ENCODE peak calls at places on chromosomes 12 and 14, in seven cellular contexts. One of them, this sample, is unnamed.

GRCh38 chr14:61444215-61444768 is 122.9 kb downstream of the PRKCH start:
- DNase-seq in A549: no peak
- DNase-seq in ovary: no peak
- DNase-seq in colonic mucosa: peak
- DNase-seq in psoas muscle: no peak
- DNase-seq in GM23248: no peak
- DNase-seq in PC-9: no peak
- DNase-seq in this sample: no peak

GRCh38 chr14:54548491-54548890 is 18.4 kb upstream of the SAMD4A start:
- DNase-seq in PC-9: no peak
- DNase-seq in psoas muscle: no peak
- DNase-seq in A549: no peak
- DNase-seq in ovary: no peak
- DNase-seq in colonic mucosa: no peak
- DNase-seq in GM23248: no peak
- DNase-seq in this sample: no peak

GRCh38 chr14:71206766-71207371 is 299.6 kb downstream of the PCNX1 start:
- DNase-seq in GM23248: peak
- DNase-seq in A549: peak
- DNase-seq in ovary: no peak
- DNase-seq in colonic mucosa: no peak
- DNase-seq in PC-9: peak
- DNase-seq in psoas muscle: no peak
- DNase-seq in this sample: no peak

GRCh38 chr12:118682656-118683055 is 298.7 kb upstream of the SRRM4 start:
- DNase-seq in psoas muscle: no peak
- DNase-seq in PC-9: no peak
- DNase-seq in ovary: no peak
- DNase-seq in colonic mucosa: no peak
- DNase-seq in GM23248: no peak
- DNase-seq in A549: no peak
- DNase-seq in this sample: no peak

GRCh38 chr12:76310110-76310509 is 38.1 kb downstream of the BBS10 start:
- DNase-seq in A549: peak
- DNase-seq in GM23248: peak
- DNase-seq in colonic mucosa: no peak
- DNase-seq in PC-9: peak
- DNase-seq in psoas muscle: no peak
- DNase-seq in ovary: no peak
- DNase-seq in this sample: peak

GRCh38 chr12:49917788-49918173 is 14.1 kb upstream of the FAIM2 start:
- DNase-seq in psoas muscle: no peak
- DNase-seq in A549: no peak
- DNase-seq in colonic mucosa: no peak
- DNase-seq in GM23248: no peak
- DNase-seq in ovary: no peak
- DNase-seq in PC-9: no peak
- DNase-seq in this sample: no peak

GRCh38 chr12:21483531-21483930 is 17.9 kb downstream of the RECQL start:
- DNase-seq in colonic mucosa: no peak
- DNase-seq in PC-9: no peak
- DNase-seq in A549: no peak
- DNase-seq in GM23248: no peak
- DNase-seq in psoas muscle: no peak
- DNase-seq in ovary: no peak
- DNase-seq in this sample: no peak

GRCh38 chr14:94614802-94615201 is 2.6 kb downstream of the SERPINA3 start:
- DNase-seq in psoas muscle: no peak
- DNase-seq in colonic mucosa: no peak
- DNase-seq in PC-9: no peak
- DNase-seq in GM23248: no peak
- DNase-seq in ovary: no peak
- DNase-seq in A549: no peak
- DNase-seq in this sample: no peak

GRCh38 chr12:78338054-78338785 is 507.5 kb downstream of the NAV3 start:
- DNase-seq in ovary: no peak
- DNase-seq in GM23248: no peak
- DNase-seq in colonic mucosa: no peak
- DNase-seq in PC-9: no peak
- DNase-seq in A549: no peak
- DNase-seq in psoas muscle: no peak
- DNase-seq in this sample: no peak

GRCh38 chr12:111462134-111462821 is 56.6 kb downstream of the SH2B3 start:
- DNase-seq in psoas muscle: no peak
- DNase-seq in GM23248: peak
- DNase-seq in A549: no peak
- DNase-seq in colonic mucosa: no peak
- DNase-seq in ovary: no peak
- DNase-seq in PC-9: no peak
- DNase-seq in this sample: no peak

GRCh38 chr14:104844306-104845032 is 20.6 kb upstream of the CEP170B start:
- DNase-seq in psoas muscle: no peak
- DNase-seq in GM23248: peak
- DNase-seq in colonic mucosa: no peak
- DNase-seq in A549: no peak
- DNase-seq in PC-9: no peak
- DNase-seq in ovary: no peak
- DNase-seq in this sample: no peak

GRCh38 chr12:82366182-82366581 is 7.9 kb downstream of the METTL25 start:
- DNase-seq in PC-9: no peak
- DNase-seq in A549: no peak
- DNase-seq in colonic mucosa: no peak
- DNase-seq in psoas muscle: no peak
- DNase-seq in ovary: no peak
- DNase-seq in GM23248: peak
- DNase-seq in this sample: no peak

GRCh38 chr12:78887008-78887407 is 22.4 kb downstream of the SYT1 start:
- DNase-seq in PC-9: peak
- DNase-seq in GM23248: peak
- DNase-seq in colonic mucosa: no peak
- DNase-seq in ovary: no peak
- DNase-seq in A549: peak
- DNase-seq in psoas muscle: no peak
- DNase-seq in this sample: no peak

GRCh38 chr14:39232554-39233415 is 930 bp upstream of the MIA2 start:
- DNase-seq in ovary: no peak
- DNase-seq in GM23248: peak
- DNase-seq in colonic mucosa: no peak
- DNase-seq in psoas muscle: no peak
- DNase-seq in A549: no peak
- DNase-seq in PC-9: no peak
- DNase-seq in this sample: no peak

GRCh38 chr12:4024701-4025419 is 151.7 kb upstream of the PARP11 start:
- DNase-seq in ovary: no peak
- DNase-seq in colonic mucosa: no peak
- DNase-seq in A549: no peak
- DNase-seq in PC-9: no peak
- DNase-seq in GM23248: no peak
- DNase-seq in psoas muscle: no peak
- DNase-seq in this sample: no peak

DNA sequence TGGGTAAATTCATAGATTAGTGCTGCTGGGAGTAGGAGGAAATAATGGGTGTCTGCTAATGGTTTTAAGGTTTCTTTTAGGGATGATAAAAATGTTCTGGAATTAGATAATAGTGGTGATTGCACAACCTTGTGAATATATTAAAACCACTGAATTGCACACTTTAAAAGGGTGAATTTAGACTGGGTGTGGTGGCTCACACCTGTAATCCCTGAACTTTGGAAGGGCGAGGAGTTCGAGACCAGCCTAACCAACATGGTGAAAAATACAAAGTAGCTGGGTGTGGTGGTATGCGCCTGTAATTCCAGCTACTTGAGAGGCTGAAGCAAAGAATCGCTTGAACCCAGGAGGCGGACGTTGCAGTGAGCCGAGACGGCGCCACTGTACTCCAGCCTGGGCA is 1.3 kb downstream of the RAD52 start:
- DNase-seq in GM23248: peak
- DNase-seq in ovary: no peak
- DNase-seq in psoas muscle: no peak
- DNase-seq in colonic mucosa: peak
- DNase-seq in PC-9: no peak
- DNase-seq in A549: no peak
- DNase-seq in this sample: no peak
- H3K27ac ChIP-seq in GM23248: peak
- H3K27ac ChIP-seq in ovary: no peak
- H3K27ac ChIP-seq in psoas muscle: peak
- H3K27ac ChIP-seq in colonic mucosa: peak
- H3K27ac ChIP-seq in PC-9: peak
- H3K27ac ChIP-seq in A549: peak
- H3K27ac ChIP-seq in this sample: peak

DNA sequence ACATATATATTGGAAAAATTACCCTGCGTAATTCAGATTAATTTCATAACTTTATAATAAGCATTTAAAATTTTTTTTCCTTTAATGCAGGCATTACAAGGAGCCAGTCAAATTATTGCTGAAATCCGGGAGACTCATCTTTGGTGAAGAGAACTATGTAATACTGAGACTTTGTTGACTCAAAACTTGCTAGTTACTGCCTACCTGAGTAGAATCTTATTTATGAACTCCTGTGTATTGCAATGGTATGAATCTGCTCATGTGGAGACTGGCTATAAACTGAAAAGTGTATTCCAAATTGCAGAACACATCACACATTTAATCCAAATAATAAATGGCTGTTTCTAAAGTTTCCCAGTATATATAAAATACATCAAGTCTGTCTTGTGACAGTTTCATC is 12.4 kb downstream of the YARS2 start:
- DNase-seq in ovary: no peak
- DNase-seq in psoas muscle: no peak
- DNase-seq in colonic mucosa: no peak
- DNase-seq in A549: no peak
- DNase-seq in PC-9: no peak
- DNase-seq in GM23248: no peak
- DNase-seq in this sample: no peak
- H3K27ac ChIP-seq in ovary: no peak
- H3K27ac ChIP-seq in psoas muscle: no peak
- H3K27ac ChIP-seq in colonic mucosa: no peak
- H3K27ac ChIP-seq in A549: no peak
- H3K27ac ChIP-seq in PC-9: no peak
- H3K27ac ChIP-seq in GM23248: no peak
- H3K27ac ChIP-seq in this sample: no peak

GRCh38 chr12:108804361-108804949 is 52.9 kb downstream of the SSH1 start:
- DNase-seq in GM23248: peak
- DNase-seq in psoas muscle: peak
- DNase-seq in A549: no peak
- DNase-seq in PC-9: no peak
- DNase-seq in ovary: peak
- DNase-seq in colonic mucosa: peak
- DNase-seq in this sample: no peak

GRCh38 chr12:108803428-108804105 is 53.8 kb downstream of the SSH1 start:
- DNase-seq in GM23248: peak
- DNase-seq in A549: peak
- DNase-seq in colonic mucosa: peak
- DNase-seq in ovary: peak
- DNase-seq in psoas muscle: no peak
- DNase-seq in PC-9: peak
- DNase-seq in this sample: no peak

GRCh38 chr12:108806350-108806749 is 51.0 kb downstream of the SSH1 start:
- DNase-seq in GM23248: peak
- DNase-seq in ovary: no peak
- DNase-seq in PC-9: no peak
- DNase-seq in psoas muscle: no peak
- DNase-seq in A549: no peak
- DNase-seq in colonic mucosa: no peak
- DNase-seq in this sample: no peak

GRCh38 chr12:108806921-108807320 is 50.5 kb downstream of the SSH1 start:
- DNase-seq in GM23248: peak
- DNase-seq in colonic mucosa: no peak
- DNase-seq in A549: no peak
- DNase-seq in psoas muscle: no peak
- DNase-seq in ovary: no peak
- DNase-seq in PC-9: no peak
- DNase-seq in this sample: no peak

GRCh38 chr12:108805136-108805535 is 52.2 kb downstream of the SSH1 start:
- DNase-seq in colonic mucosa: no peak
- DNase-seq in PC-9: no peak
- DNase-seq in A549: no peak
- DNase-seq in ovary: no peak
- DNase-seq in GM23248: peak
- DNase-seq in psoas muscle: no peak
- DNase-seq in this sample: no peak
- H3K27ac ChIP-seq in colonic mucosa: peak
- H3K27ac ChIP-seq in PC-9: no peak
- H3K27ac ChIP-seq in A549: no peak
- H3K27ac ChIP-seq in ovary: peak
- H3K27ac ChIP-seq in GM23248: peak
- H3K27ac ChIP-seq in psoas muscle: peak
- H3K27ac ChIP-seq in this sample: peak

GRCh38 chr12:51368640-51369517 is 22.3 kb downstream of the GALNT6 start:
- DNase-seq in ovary: no peak
- DNase-seq in GM23248: no peak
- DNase-seq in colonic mucosa: peak
- DNase-seq in psoas muscle: peak
- DNase-seq in A549: no peak
- DNase-seq in PC-9: no peak
- DNase-seq in this sample: no peak
- H3K27ac ChIP-seq in ovary: no peak
- H3K27ac ChIP-seq in GM23248: no peak
- H3K27ac ChIP-seq in colonic mucosa: no peak
- H3K27ac ChIP-seq in psoas muscle: no peak
- H3K27ac ChIP-seq in A549: peak
- H3K27ac ChIP-seq in PC-9: no peak
- H3K27ac ChIP-seq in this sample: no peak

DNA sequence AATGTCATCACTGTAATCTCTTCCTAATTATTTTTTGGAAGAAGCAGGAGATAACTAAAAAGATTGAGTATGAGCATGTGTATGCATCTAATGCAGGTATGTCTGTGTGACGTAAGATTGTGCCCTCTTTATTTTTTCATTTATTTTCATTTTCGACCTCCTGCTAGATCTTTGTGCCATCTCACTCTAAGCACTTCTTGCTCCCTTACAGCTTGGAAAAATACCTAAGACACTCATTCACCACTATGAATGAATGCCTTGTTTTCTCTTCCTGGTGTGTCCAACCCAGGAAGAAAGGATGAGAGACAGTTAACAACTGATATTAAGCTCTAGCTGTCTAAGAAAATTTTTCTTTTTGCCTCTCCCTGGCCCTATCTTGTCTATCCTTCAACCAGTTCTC is 76.8 kb upstream of the CISTR start:
- DNase-seq in ovary: no peak
- DNase-seq in GM23248: no peak
- DNase-seq in PC-9: no peak
- DNase-seq in colonic mucosa: no peak
- DNase-seq in psoas muscle: no peak
- DNase-seq in A549: no peak
- DNase-seq in this sample: no peak
- H3K27ac ChIP-seq in ovary: no peak
- H3K27ac ChIP-seq in GM23248: no peak
- H3K27ac ChIP-seq in PC-9: peak
- H3K27ac ChIP-seq in colonic mucosa: no peak
- H3K27ac ChIP-seq in psoas muscle: no peak
- H3K27ac ChIP-seq in A549: peak
- H3K27ac ChIP-seq in this sample: no peak

GRCh38 chr14:69355155-69355954 is 42.7 kb downstream of the ERH start:
- DNase-seq in GM23248: no peak
- DNase-seq in PC-9: no peak
- DNase-seq in psoas muscle: no peak
- DNase-seq in ovary: no peak
- DNase-seq in A549: no peak
- DNase-seq in colonic mucosa: no peak
- DNase-seq in this sample: no peak
- H3K27ac ChIP-seq in GM23248: peak
- H3K27ac ChIP-seq in PC-9: no peak
- H3K27ac ChIP-seq in psoas muscle: no peak
- H3K27ac ChIP-seq in ovary: no peak
- H3K27ac ChIP-seq in A549: no peak
- H3K27ac ChIP-seq in colonic mucosa: no peak
- H3K27ac ChIP-seq in this sample: no peak